ENCODE peak calls at places on chromosomes 3 and 15, in eight cellular contexts. M is activated T-cell treated with anti-CD3 and anti-CD28 coated beads, Interleukin-2, amount 50 U/mL, for 72 hours; V is stimulated activated CD4-positive, alpha-beta T cell treated with anti-CD3 and anti-CD28 coated beads, Interleukin-12 subunit alpha, Interleukin-12 subunit beta, amount 100 ng/mL, for 4 hours; D is HFFc6; H is mucosa of gallbladder; W is NCI-H526; N is NCI-H2171 treated with DMSO at 0.1 percent for 48 hours; L is RWPE2. E is an unnamed sample.

GRCh38 chr3:20073683-20074082 is 33.4 kb downstream of the KAT2B start:
- DNase-seq in D (no peak), H (no peak), N (no peak), L (no peak), M (no peak), V (no peak), W (no peak), E (no peak)

GRCh38 chr15:95793226-95793625 is 537.3 kb upstream of the NR2F2 start:
- DNase-seq in N (no peak), W (no peak), M (no peak), D (peak; percentile 74), L (no peak), V (no peak), H (no peak), E (no peak)

GRCh38 chr15:60871731-60872130 is 357.4 kb downstream of the RORA start:
- DNase-seq in L (no peak), D (peak; percentile 13), W (no peak), V (no peak), N (no peak), H (no peak), M (no peak), E (no peak)

GRCh38 chr3:16084887-16085286 is 89.6 kb upstream of the GALNT15 start:
- DNase-seq in V (no peak), W (no peak), L (no peak), D (peak; percentile 58), H (no peak), M (no peak), N (no peak), E (no peak)

GRCh38 chr3:49998326-49998725 is 58.4 kb downstream of the RBM6 start:
- DNase-seq in L (no peak), H (no peak), D (peak; percentile 72), V (no peak), N (no peak), W (no peak), M (no peak), E (peak; percentile 57)

GRCh38 chr3:193030276-193030675 is 112.6 kb upstream of the MB21D2 start:
- DNase-seq in M (no peak), H (no peak), W (no peak), L (no peak), D (peak; percentile 18), N (peak; percentile 48), V (no peak), E (no peak)

GRCh38 chr3:191356586-191357439 is 26.5 kb upstream of the UTS2B start:
- DNase-seq in D (peak; percentile 73), M (no peak), L (peak; percentile 72), H (peak; percentile 54), W (peak; percentile 61), N (no peak), V (no peak), E (no peak)

GRCh38 chr15:81361891-81362290 is 12.1 kb downstream of the TMC3 start:
- DNase-seq in L (no peak), H (no peak), N (no peak), M (no peak), V (no peak), W (no peak), D (no peak), E (no peak)

GRCh38 chr3:173395412-173396181 is 1.9 kb upstream of the NLGN1 start:
- DNase-seq in N (peak; percentile 80), L (no peak), D (peak; percentile 81), M (peak; percentile 74), W (peak; percentile 89), V (peak; percentile 11), H (peak; percentile 89), E (peak; percentile 88)

E was measured in prostate gland.